ENCODE peak calls at places on chromosomes 16 and 17, in four cellular contexts. One of them, this sample, is unnamed.

GRCh38 chr16:85750827-85751641 is at the start of gene C16orf74:
- DNase-seq in IMR-90: peak; percentile 35
- DNase-seq in H9: no peak
- DNase-seq in H1: no peak
- DNase-seq in this sample: no peak

GRCh38 chr17:21058098-21058893 is 15.5 kb upstream of the USP22 start:
- DNase-seq in IMR-90: peak; percentile 45
- DNase-seq in H9: peak; percentile 57
- DNase-seq in H1: no peak
- DNase-seq in this sample: peak; percentile 68

GRCh38 chr17:57619061-57619937 is 125.8 kb downstream of the CCDC182 start:
- DNase-seq in IMR-90: peak; percentile 78
- DNase-seq in H9: no peak
- DNase-seq in H1: no peak
- DNase-seq in this sample: no peak

GRCh38 chr17:51298508-51299371 is 38.4 kb downstream of the UTP18 start:
- DNase-seq in IMR-90: peak; percentile 54
- DNase-seq in H9: peak; percentile 43
- DNase-seq in H1: no peak
- DNase-seq in this sample: peak; percentile 75

GRCh38 chr17:50783905-50784304 is 16.6 kb upstream of the ANKRD40CL start:
- DNase-seq in IMR-90: no peak
- DNase-seq in H9: no peak
- DNase-seq in H1: no peak
- DNase-seq in this sample: no peak

GRCh38 chr17:42571435-42572225 is 4.7 kb downstream of the MLX start:
- DNase-seq in IMR-90: no peak
- DNase-seq in H9: no peak
- DNase-seq in H1: no peak
- DNase-seq in this sample: no peak

GRCh38 chr16:53754938-53755910 is 51.3 kb downstream of the FTO start:
- DNase-seq in IMR-90: peak; percentile 60
- DNase-seq in H9: no peak
- DNase-seq in H1: no peak
- DNase-seq in this sample: no peak

GRCh38 chr17:64377769-64378282 is 12.8 kb downstream of the PECAM1 start:
- DNase-seq in IMR-90: peak; percentile 60
- DNase-seq in H9: no peak
- DNase-seq in H1: no peak
- DNase-seq in this sample: no peak

GRCh38 chr16:78375055-78375679 is 275.7 kb downstream of the WWOX start:
- DNase-seq in IMR-90: no peak
- DNase-seq in H9: no peak
- DNase-seq in H1: no peak
- DNase-seq in this sample: no peak

GRCh38 chr17:50559674-50560184 is 786 bp upstream of the CACNA1G start:
- DNase-seq in IMR-90: peak; percentile 5
- DNase-seq in H9: peak; percentile 98
- DNase-seq in H1: peak; percentile 88
- DNase-seq in this sample: peak; percentile 97

GRCh38 chr17:17913695-17914332 is 58.4 kb downstream of the TOM1L2 start:
- DNase-seq in IMR-90: peak; percentile 90
- DNase-seq in H9: peak; percentile 92
- DNase-seq in H1: no peak
- DNase-seq in this sample: peak; percentile 96

GRCh38 chr17:48011405-48012150 is 26.0 kb downstream of the COPZ2 start:
- DNase-seq in IMR-90: peak; percentile 25
- DNase-seq in H9: peak; percentile 79
- DNase-seq in H1: peak; percentile 72
- DNase-seq in this sample: peak; percentile 77

GRCh38 chr16:77459534-77460412 is 24.9 kb upstream of the ADAMTS18 start:
- DNase-seq in IMR-90: no peak
- DNase-seq in H9: no peak
- DNase-seq in H1: no peak
- DNase-seq in this sample: no peak

GRCh38 chr16:67718668-67719047 is 458 bp downstream of the GFOD2 start:
- DNase-seq in IMR-90: no peak
- DNase-seq in H9: no peak
- DNase-seq in H1: no peak
- DNase-seq in this sample: peak; percentile 37

GRCh38 chr16:54080524-54081008 is 206.0 kb downstream of the IRX3 start:
- DNase-seq in IMR-90: peak; percentile 98
- DNase-seq in H9: no peak
- DNase-seq in H1: no peak
- DNase-seq in this sample: no peak

GRCh38 chr17:51499906-51500305 is 239.6 kb downstream of the UTP18 start:
- DNase-seq in IMR-90: no peak
- DNase-seq in H9: no peak
- DNase-seq in H1: no peak
- DNase-seq in this sample: no peak

GRCh38 chr17:75238684-75239191 is 22.7 kb downstream of the GGA3 start:
- DNase-seq in IMR-90: peak; percentile 69
- DNase-seq in H9: peak; percentile 85
- DNase-seq in H1: peak; percentile 72
- DNase-seq in this sample: peak; percentile 83

DNA sequence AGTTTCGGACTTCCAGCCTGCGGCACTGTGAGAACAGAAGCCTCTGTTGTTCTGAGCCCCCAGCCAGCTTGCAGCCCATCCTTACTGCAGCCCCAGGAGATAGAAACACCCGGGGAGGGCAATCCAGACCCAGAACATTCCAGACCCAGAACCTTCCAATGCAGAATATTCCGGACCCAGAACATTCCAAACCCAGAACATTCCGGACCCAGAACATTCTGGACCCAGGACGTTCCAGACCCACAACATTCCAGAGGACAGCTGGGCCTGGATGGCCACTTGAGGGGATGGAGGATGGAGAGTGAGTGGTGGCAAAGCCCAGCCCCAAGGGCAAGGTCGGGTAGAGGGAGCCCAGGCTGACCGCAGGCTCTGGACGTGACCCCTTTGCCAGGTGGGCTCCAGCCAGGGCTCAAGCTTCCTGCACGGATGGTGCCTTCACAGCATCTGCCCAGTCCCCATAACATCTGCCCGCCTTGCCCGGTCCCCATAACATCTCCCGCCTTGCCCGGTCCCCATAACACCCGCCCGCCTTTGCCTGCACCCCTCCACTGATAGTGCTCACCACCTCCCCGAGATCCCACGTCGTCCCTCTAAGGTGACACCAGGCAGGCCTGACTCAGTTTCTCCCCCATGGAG is 3.5 kb downstream of the CBFA2T3 start:
- DNase-seq in IMR-90: no peak
- DNase-seq in H9: no peak
- DNase-seq in H1: no peak
- DNase-seq in this sample: no peak
- H3K9ac ChIP-seq in IMR-90: no peak overlapping the region
- H3K9ac ChIP-seq in H9: no peak overlapping the region
- H3K9ac ChIP-seq in H1: no peak overlapping the region
- H3K9ac ChIP-seq in this sample: no peak overlapping the region

GRCh38 chr16:89312598-89313299 is 95.2 kb downstream of the ZNF778 start:
- DNase-seq in IMR-90: no peak
- DNase-seq in H9: no peak
- DNase-seq in H1: no peak
- DNase-seq in this sample: no peak
- H4K5ac ChIP-seq in IMR-90: no peak overlapping the region
- H4K5ac ChIP-seq in H9: no peak overlapping the region
- H4K5ac ChIP-seq in H1: no peak overlapping the region
- H4K5ac ChIP-seq in this sample: no peak overlapping the region

GRCh38 chr16:89297156-89297869 is 79.8 kb downstream of the ZNF778 start:
- DNase-seq in IMR-90: no peak
- DNase-seq in H9: no peak
- DNase-seq in H1: no peak
- DNase-seq in this sample: no peak
- H3K9ac ChIP-seq in IMR-90: no peak overlapping the region
- H3K9ac ChIP-seq in H9: no peak overlapping the region
- H3K9ac ChIP-seq in H1: no peak overlapping the region
- H3K9ac ChIP-seq in this sample: no peak overlapping the region

GRCh38 chr16:57695378-57696054 is 910 bp downstream of the DRC7 start:
- DNase-seq in IMR-90: no peak
- DNase-seq in H9: no peak
- DNase-seq in H1: no peak
- DNase-seq in this sample: no peak

GRCh38 chr16:57694556-57695377 is at the start of gene DRC7:
- DNase-seq in IMR-90: peak; percentile 13
- DNase-seq in H9: peak; percentile 78
- DNase-seq in H1: peak; percentile 64
- DNase-seq in this sample: peak; percentile 92

GRCh38 chr16:57694191-57694555 is 433 bp upstream of the DRC7 start:
- DNase-seq in IMR-90: no peak
- DNase-seq in H9: no peak
- DNase-seq in H1: no peak
- DNase-seq in this sample: no peak

GRCh38 chr16:57692636-57693035 is 2.0 kb upstream of the DRC7 start:
- DNase-seq in IMR-90: no peak
- DNase-seq in H9: no peak
- DNase-seq in H1: no peak
- DNase-seq in this sample: no peak

GRCh38 chr16:57693539-57693938 is 1.1 kb upstream of the DRC7 start:
- DNase-seq in IMR-90: no peak
- DNase-seq in H9: no peak
- DNase-seq in H1: no peak
- DNase-seq in this sample: no peak
- H4K5ac ChIP-seq in IMR-90: no peak overlapping the region
- H4K5ac ChIP-seq in H9: no peak overlapping the region
- H4K5ac ChIP-seq in H1: no peak overlapping the region
- H4K5ac ChIP-seq in this sample: no peak overlapping the region

This sample was measured in mesendoderm.